ENCODE peak calls at places on chromosomes 6 and 20, in seven cellular contexts. O is spleen; G is fibroblast of lung; M is CD8-positive, alpha-beta T cell; X is ascending aorta; B is OCI-LY7; E is left lung. H is an unnamed sample.

GRCh38 chr6:73460044-73460443 is 1.5 kb upstream of the MTO1 start:
- DNase-seq in O (no peak), G (no peak), M (no peak), X (no peak), B (no peak), E (no peak), H (no peak)

GRCh38 chr6:1836690-1837089 is 227.0 kb downstream of the FOXC1 start:
- DNase-seq in O (no peak), G (no peak), M (no peak), X (no peak), B (no peak), E (no peak), H (no peak)

GRCh38 chr20:5767493-5768098 is 17.4 kb downstream of the SHLD1 start:
- DNase-seq in O (no peak), G (no peak), M (no peak), X (no peak), B (no peak), E (no peak), H (no peak)

GRCh38 chr20:840858-841567 is 7.5 kb downstream of the FAM110A start:
- DNase-seq in O (peak), G (peak), M (peak), X (no peak), B (peak), E (peak), H (peak)

GRCh38 chr6:88380618-88381288 is 214.6 kb upstream of the CNR1 start:
- DNase-seq in O (no peak), G (peak), M (no peak), X (no peak), B (no peak), E (no peak), H (peak)

GRCh38 chr6:108441141-108441540 is 119.6 kb upstream of the FOXO3 start:
- DNase-seq in O (no peak), G (no peak), M (no peak), X (no peak), B (no peak), E (no peak), H (no peak)

GRCh38 chr6:4635666-4636065 is 140.5 kb upstream of the CDYL start:
- DNase-seq in O (no peak), G (no peak), M (no peak), X (no peak), B (no peak), E (no peak), H (peak)

GRCh38 chr6:3208096-3208774 is 19.2 kb downstream of the TUBB2B start:
- DNase-seq in O (no peak), G (peak), M (no peak), X (peak), B (no peak), E (no peak), H (peak)

GRCh38 chr6:38943964-38944363 is 104.6 kb upstream of the GLP1R start:
- DNase-seq in O (no peak), G (no peak), M (no peak), X (no peak), B (peak), E (no peak), H (peak)

GRCh38 chr6:131199568-131200272 is 64.5 kb downstream of the AKAP7 start:
- DNase-seq in O (peak), G (peak), M (peak), X (no peak), B (peak), E (no peak), H (peak)

GRCh38 chr6:103854059-103854458 is 1005.7 kb downstream of the HACE1 start:
- DNase-seq in O (no peak), G (no peak), M (no peak), X (no peak), B (no peak), E (no peak), H (no peak)

GRCh38 chr6:76876922-76877553 is 586.3 kb downstream of the HTR1B start:
- DNase-seq in O (no peak), G (peak), M (no peak), X (no peak), B (no peak), E (no peak), H (peak)

GRCh38 chr20:31842471-31843157 is 2.8 kb downstream of the FOXS1 start:
- DNase-seq in O (no peak), G (peak), M (no peak), X (no peak), B (no peak), E (no peak), H (peak)

GRCh38 chr20:3515379-3516175 is 44.8 kb downstream of the ATRN start:
- DNase-seq in O (no peak), G (peak), M (no peak), X (no peak), B (no peak), E (no peak), H (peak)

GRCh38 chr20:44650777-44651493 is 564 bp downstream of the ADA start:
- DNase-seq in O (peak), G (no peak), M (peak), X (no peak), B (peak), E (peak), H (no peak)

GRCh38 chr6:41901882-41902519 is 6.8 kb upstream of the USP49 start:
- DNase-seq in O (no peak), G (no peak), M (peak), X (no peak), B (peak), E (no peak), H (peak)

GRCh38 chr6:134446901-134447300 is 129.0 kb upstream of the SGK1 start:
- DNase-seq in O (no peak), G (peak), M (no peak), X (no peak), B (no peak), E (no peak), H (no peak)
- TF ChIP-seq CTCF in O (no peak), G (no peak), M (no peak), X (no peak), B (no peak), E (no peak), H (no peak)

GRCh38 chr20:25081065-25081729 is 744 bp downstream of the VSX1 start:
- DNase-seq in O (peak), G (no peak), M (peak), X (no peak), B (no peak), E (no peak), H (no peak)
- H3K4me3 ChIP-seq in O (no peak), G (no peak), M (no peak), X (no peak), B (no peak), E (no peak), H (no peak)

GRCh38 chr20:59515013-59515905 is 89.1 kb upstream of the PHACTR3 start:
- DNase-seq in O (no peak), G (peak), M (no peak), X (no peak), B (peak), E (peak), H (peak)

GRCh38 chr20:59518881-59519706 is 85.2 kb upstream of the PHACTR3 start:
- DNase-seq in O (no peak), G (peak), M (peak), X (no peak), B (peak), E (no peak), H (peak)

GRCh38 chr20:59514554-59514953 is 89.8 kb upstream of the PHACTR3 start:
- DNase-seq in O (no peak), G (no peak), M (no peak), X (no peak), B (no peak), E (no peak), H (no peak)

GRCh38 chr20:59519707-59520014 is 84.7 kb upstream of the PHACTR3 start:
- DNase-seq in O (no peak), G (no peak), M (no peak), X (no peak), B (no peak), E (no peak), H (no peak)

DNA sequence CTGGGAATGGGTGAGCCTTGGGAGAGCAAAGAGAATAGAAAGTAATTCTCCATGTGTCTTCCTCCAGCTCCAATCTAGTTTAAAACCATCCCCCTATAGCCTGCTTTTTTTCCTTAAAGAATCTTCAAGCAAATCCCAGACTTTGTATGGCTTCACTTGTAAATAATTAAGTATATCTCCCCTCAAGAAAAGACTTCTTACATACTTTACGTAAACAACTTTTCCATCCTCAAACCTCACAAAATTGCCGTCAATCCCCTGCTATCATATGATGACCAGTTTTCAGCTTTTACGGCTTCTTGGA is 88.5 kb upstream of the PHACTR3 start:
- DNase-seq in O (no peak), G (no peak), M (no peak), X (no peak), B (no peak), E (no peak), H (no peak)
- TF ChIP-seq CTCF in O (no peak), G (no peak), M (no peak), X (no peak), B (peak), E (no peak), H (no peak)

GRCh38 chr20:19992996-19993908 is 23.9 kb upstream of the NAA20 start:
- DNase-seq in O (no peak), G (peak), M (no peak), X (no peak), B (no peak), E (no peak), H (peak)

GRCh38 chr20:19991826-19992225 is 25.3 kb upstream of the NAA20 start:
- DNase-seq in O (no peak), G (peak), M (no peak), X (no peak), B (no peak), E (no peak), H (peak)

GRCh38 chr20:19995220-19995863 is 21.8 kb upstream of the NAA20 start:
- DNase-seq in O (no peak), G (peak), M (peak), X (no peak), B (peak), E (no peak), H (peak)

GRCh38 chr20:19996970-19997369 is 20.2 kb upstream of the NAA20 start:
- DNase-seq in O (no peak), G (no peak), M (no peak), X (no peak), B (no peak), E (no peak), H (peak)

DNA sequence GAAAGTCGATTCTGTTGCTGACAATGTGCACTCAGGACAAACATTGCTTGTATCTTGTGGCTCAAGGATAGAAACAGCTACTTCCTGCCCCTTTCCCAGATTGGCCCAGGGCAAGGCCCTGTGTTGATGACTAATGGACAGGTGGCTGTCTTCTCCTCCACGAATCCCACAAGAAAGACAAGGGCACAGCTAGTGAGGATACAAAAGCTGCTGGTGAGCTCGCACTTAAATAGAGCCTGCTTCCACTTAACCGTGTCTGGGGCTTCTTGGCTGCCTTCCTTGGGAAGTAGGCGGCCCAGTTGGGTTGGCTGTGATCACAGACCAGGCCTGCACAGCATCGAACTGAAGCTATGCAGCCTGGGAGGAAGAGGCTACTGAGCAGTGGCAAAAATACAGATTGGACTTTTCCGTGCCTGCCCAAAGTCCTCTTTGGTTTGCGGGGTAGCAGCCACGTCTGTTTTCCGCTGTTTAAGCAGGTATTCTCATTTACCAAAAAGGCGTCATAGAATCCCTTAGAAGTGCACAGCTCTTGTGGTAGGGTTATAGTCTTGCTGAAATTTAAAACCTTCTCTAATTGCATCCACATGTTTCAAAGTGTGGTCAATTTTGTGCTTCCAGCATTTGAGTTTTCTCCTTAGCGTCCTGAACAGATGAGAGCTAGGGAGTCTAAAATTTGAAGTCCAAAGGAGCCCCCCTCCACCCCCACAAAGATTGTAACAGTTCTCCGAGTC is 23.1 kb upstream of the NAA20 start:
- DNase-seq in O (no peak), G (peak), M (no peak), X (no peak), B (no peak), E (no peak), H (peak)
- H3K4me3 ChIP-seq in O (no peak), G (no peak), M (no peak), X (no peak), B (no peak), E (no peak), H (no peak)

GRCh38 chr6:25942561-25943147 is 12.2 kb upstream of the SLC17A2 start:
- DNase-seq in O (no peak), G (peak), M (no peak), X (no peak), B (peak), E (no peak), H (peak)
- TF ChIP-seq CTCF in O (peak), G (peak), M (peak), X (no peak), B (peak), E (peak), H (peak)

GRCh38 chr6:11201015-11201414 is 31.5 kb downstream of the NEDD9 start:
- DNase-seq in O (no peak), G (no peak), M (no peak), X (no peak), B (no peak), E (no peak), H (no peak)

GRCh38 chr6:11203306-11204009 is 29.0 kb downstream of the NEDD9 start:
- DNase-seq in O (no peak), G (no peak), M (no peak), X (no peak), B (no peak), E (no peak), H (no peak)

GRCh38 chr6:11201772-11202512 is 30.5 kb downstream of the NEDD9 start:
- DNase-seq in O (no peak), G (no peak), M (no peak), X (no peak), B (no peak), E (no peak), H (no peak)

GRCh38 chr6:11204987-11205386 is 27.5 kb downstream of the NEDD9 start:
- DNase-seq in O (no peak), G (no peak), M (no peak), X (no peak), B (no peak), E (no peak), H (no peak)

GRCh38 chr6:11202513-11203305 is 29.8 kb downstream of the NEDD9 start:
- DNase-seq in O (no peak), G (no peak), M (peak), X (no peak), B (no peak), E (no peak), H (peak)
- H3K4me3 ChIP-seq in O (no peak), G (no peak), M (no peak), X (no peak), B (no peak), E (no peak), H (no peak)

GRCh38 chr6:142941018-142941417 is 4.0 kb downstream of the HIVEP2 start:
- DNase-seq in O (no peak), G (no peak), M (no peak), X (no peak), B (no peak), E (no peak), H (no peak)

GRCh38 chr6:142944126-142945066 is 580 bp downstream of the HIVEP2 start:
- DNase-seq in O (peak), G (peak), M (peak), X (peak), B (peak), E (peak), H (peak)

GRCh38 chr6:142942238-142942637 is 2.7 kb downstream of the HIVEP2 start:
- DNase-seq in O (no peak), G (no peak), M (no peak), X (no peak), B (no peak), E (no peak), H (peak)

GRCh38 chr6:142943746-142944125 is 1.2 kb downstream of the HIVEP2 start:
- DNase-seq in O (peak), G (peak), M (peak), X (no peak), B (peak), E (no peak), H (peak)

GRCh38 chr6:142942805-142943227 is 2.2 kb downstream of the HIVEP2 start:
- DNase-seq in O (no peak), G (peak), M (no peak), X (no peak), B (peak), E (no peak), H (peak)
- TF ChIP-seq CTCF in O (peak), G (no peak), M (peak), X (peak), B (peak), E (peak), H (peak)

DNA sequence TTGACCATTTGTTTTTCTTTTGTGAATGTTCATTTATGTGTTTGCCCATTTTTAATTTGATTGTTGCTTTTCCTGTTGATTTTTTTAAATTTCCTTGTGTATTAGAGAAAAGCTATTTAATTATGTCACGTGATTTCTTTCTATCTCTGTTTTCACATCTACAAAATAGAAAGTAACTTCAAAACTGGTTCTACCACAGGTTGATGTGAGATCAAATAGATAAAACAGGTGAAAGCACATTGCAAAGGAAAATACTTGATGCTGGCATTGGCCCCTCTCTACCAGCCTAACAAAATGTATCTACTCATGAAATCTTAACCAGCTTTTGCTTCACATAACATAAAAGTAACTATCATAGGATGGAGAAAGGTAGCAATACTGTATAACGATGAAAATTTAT is 129.2 kb downstream of the TMEM242 start:
- DNase-seq in O (no peak), G (no peak), M (no peak), X (no peak), B (no peak), E (no peak), H (no peak)
- H3K4me3 ChIP-seq in O (no peak), G (no peak), M (no peak), X (no peak), B (no peak), E (no peak), H (no peak)

GRCh38 chr20:25487306-25487705 is 79.8 kb downstream of the GINS1 start:
- DNase-seq in O (no peak), G (no peak), M (no peak), X (no peak), B (no peak), E (no peak), H (no peak)
- TF ChIP-seq CTCF in O (no peak), G (no peak), M (no peak), X (no peak), B (no peak), E (no peak), H (no peak)

H was measured in choroid plexus epithelial cell.